ENCODE peak calls at places on chromosomes 3 and 15, in eight cellular contexts. Z, R, V, N, T, P, M and J are unnamed samples.

GRCh38 chr15:68220489-68220888 is 9.0 kb downstream of the CLN6 start:
- DNase-seq in Z (no peak), R (no peak), V (no peak), N (peak; percentile 29), T (no peak), P (no peak), M (no peak), J (no peak)

GRCh38 chr15:25874379-25874778 is 11.3 kb upstream of the ATP10A start:
- DNase-seq in Z (no peak), R (no peak), V (no peak), N (no peak), T (no peak), P (no peak), M (no peak), J (no peak)

GRCh38 chr3:114624047-114624445 is 330.2 kb downstream of the TIGIT start:
- DNase-seq in Z (peak; percentile 79), R (no peak), V (no peak), N (no peak), T (peak; percentile 41), P (peak; percentile 21), M (peak; percentile 67), J (peak; percentile 12)

GRCh38 chr3:72082121-72082715 is 297.3 kb upstream of the PROK2 start:
- DNase-seq in Z (peak; percentile 62), R (peak; percentile 80), V (no peak), N (no peak), T (no peak), P (no peak), M (peak; percentile 75), J (no peak)

GRCh38 chr3:22117751-22118346 is 366.8 kb upstream of the ZNF385D start:
- DNase-seq in Z (peak; percentile 67), R (peak; percentile 38), V (no peak), N (no peak), T (peak; percentile 23), P (no peak), M (peak; percentile 75), J (peak; percentile 56)

GRCh38 chr15:63970723-63971426 is 75.4 kb downstream of the DAPK2 start:
- DNase-seq in Z (no peak), R (no peak), V (no peak), N (no peak), T (no peak), P (no peak), M (no peak), J (no peak)

GRCh38 chr3:194198938-194199337 is 63.0 kb downstream of the HES1 start:
- DNase-seq in Z (no peak), R (peak; percentile 40), V (no peak), N (no peak), T (no peak), P (no peak), M (no peak), J (no peak)

GRCh38 chr3:42187936-42188335 is 78.0 kb downstream of the CCK start:
- DNase-seq in Z (no peak), R (no peak), V (no peak), N (no peak), T (no peak), P (no peak), M (no peak), J (no peak)

GRCh38 chr3:124707667-124708066 is 22.6 kb upstream of the UMPS start:
- DNase-seq in Z (peak; percentile 66), R (no peak), V (no peak), N (no peak), T (peak; percentile 61), P (no peak), M (peak; percentile 78), J (peak; percentile 51)

GRCh38 chr15:91214675-91215590 is 114.9 kb downstream of the SV2B start:
- DNase-seq in Z (no peak), R (no peak), V (no peak), N (no peak), T (no peak), P (no peak), M (no peak), J (no peak)

GRCh38 chr3:192907784-192908183 is 9.9 kb downstream of the MB21D2 start:
- DNase-seq in Z (no peak), R (no peak), V (no peak), N (no peak), T (no peak), P (no peak), M (peak; percentile 19), J (no peak)

GRCh38 chr3:40313975-40314860 is 4.7 kb downstream of the EIF1B start:
- DNase-seq in Z (no peak), R (no peak), V (no peak), N (no peak), T (no peak), P (no peak), M (peak; percentile 29), J (peak; percentile 25)

GRCh38 chr15:65641723-65642475 is 20.2 kb downstream of the SLC24A1 start:
- DNase-seq in Z (no peak), R (no peak), V (peak; percentile 44), N (no peak), T (no peak), P (no peak), M (no peak), J (no peak)

GRCh38 chr3:7400360-7400759 is 539.4 kb downstream of the GRM7 start:
- DNase-seq in Z (no peak), R (no peak), V (no peak), N (no peak), T (no peak), P (no peak), M (no peak), J (no peak)

GRCh38 chr3:25433106-25433505 is 5.0 kb downstream of the RARB start:
- DNase-seq in Z (no peak), R (no peak), V (no peak), N (no peak), T (no peak), P (no peak), M (no peak), J (no peak)

GRCh38 chr3:128395046-128395445 is 71.6 kb downstream of the DNAJB8 start:
- DNase-seq in Z (no peak), R (no peak), V (no peak), N (no peak), T (no peak), P (no peak), M (no peak), J (no peak)

GRCh38 chr15:39792954-39793353 is 10.3 kb upstream of the FSIP1 start:
- DNase-seq in Z (no peak), R (no peak), V (no peak), N (no peak), T (no peak), P (no peak), M (peak; percentile 36), J (no peak)

GRCh38 chr3:177932750-177933660 is 603.2 kb upstream of the KCNMB2 start:
- DNase-seq in Z (peak; percentile 65), R (no peak), V (no peak), N (no peak), T (no peak), P (no peak), M (peak; percentile 53), J (no peak)

GRCh38 chr15:44427756-44428724 is 611 bp downstream of the CTDSPL2 start:
- DNase-seq in Z (peak; percentile 72), R (peak; percentile 55), V (peak; percentile 71), N (no peak), T (no peak), P (no peak), M (peak; percentile 71), J (peak; percentile 34)

GRCh38 chr15:77112819-77113569 is 42.1 kb upstream of the TSPAN3 start:
- DNase-seq in Z (no peak), R (no peak), V (no peak), N (no peak), T (no peak), P (no peak), M (no peak), J (no peak)

GRCh38 chr3:62727981-62728380 is 147.2 kb downstream of the CADPS start:
- DNase-seq in Z (no peak), R (no peak), V (no peak), N (no peak), T (no peak), P (no peak), M (no peak), J (no peak)

GRCh38 chr3:167650459-167650858 is 3.3 kb downstream of the WDR49 start:
- DNase-seq in Z (no peak), R (no peak), V (no peak), N (no peak), T (no peak), P (no peak), M (no peak), J (no peak)

GRCh38 chr15:88981244-88982215 is 68.4 kb upstream of the MFGE8 start:
- DNase-seq in Z (no peak), R (no peak), V (no peak), N (no peak), T (no peak), P (no peak), M (no peak), J (no peak)

GRCh38 chr15:70701891-70702568 is 61.3 kb downstream of the UACA start:
- DNase-seq in Z (peak; percentile 60), R (no peak), V (no peak), N (no peak), T (no peak), P (no peak), M (peak; percentile 71), J (peak; percentile 37)

GRCh38 chr3:157098823-157099185 is 61.1 kb downstream of the CCNL1 start:
- DNase-seq in Z (peak; percentile 86), R (no peak), V (no peak), N (no peak), T (no peak), P (no peak), M (peak; percentile 68), J (no peak)

GRCh38 chr3:48157215-48157840 is 30.9 kb downstream of the CDC25A start:
- DNase-seq in Z (peak; percentile 23), R (no peak), V (no peak), N (no peak), T (no peak), P (no peak), M (peak; percentile 50), J (no peak)
- TF ChIP-seq CTCF in Z (no peak), R (no peak), V (no peak), N (no peak), T (no peak), P (no peak), M (no peak), J (no peak)

GRCh38 chr3:160449660-160450598 is at the start of gene TRIM59:
- DNase-seq in Z (peak; percentile 98), R (peak; percentile 98), V (peak; percentile 98), N (peak; percentile 97), T (peak; percentile 96), P (peak; percentile 78), M (peak; percentile 98), J (peak; percentile 94)
- TF ChIP-seq CTCF in Z (no peak), R (no peak), V (no peak), N (peak; percentile 18), T (peak; percentile 8), P (no peak), M (no peak), J (no peak)

GRCh38 chr15:66650433-66650832 is 51.6 kb upstream of the SMAD6 start:
- DNase-seq in Z (no peak), R (no peak), V (no peak), N (no peak), T (no peak), P (peak; percentile 41), M (no peak), J (peak; percentile 1)
- TF ChIP-seq CTCF in Z (no peak), R (no peak), V (no peak), N (no peak), T (no peak), P (no peak), M (no peak), J (no peak)

DNA sequence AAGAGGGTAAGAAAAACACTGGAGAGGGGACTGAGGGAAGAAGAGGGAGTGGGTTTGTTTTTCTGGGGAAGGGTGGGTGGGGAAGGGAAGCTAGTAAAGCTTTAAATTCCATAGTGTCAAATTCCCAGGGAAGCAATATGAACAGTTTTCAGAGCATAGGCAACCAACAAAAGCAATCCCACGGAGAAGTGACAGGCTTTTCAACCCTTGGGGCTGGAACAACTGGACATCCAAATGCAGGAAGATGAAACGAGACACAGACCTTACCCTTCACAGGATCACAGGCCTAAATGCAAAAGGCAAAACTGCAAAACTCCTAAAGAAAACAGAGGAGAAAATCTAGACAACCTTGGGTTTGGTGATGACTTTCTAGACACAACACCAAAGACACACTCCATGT is 61.7 kb downstream of the CHSY1 start:
- DNase-seq in Z (no peak), R (no peak), V (no peak), N (no peak), T (no peak), P (no peak), M (no peak), J (no peak)
- TF ChIP-seq CTCF in Z (no peak), R (no peak), V (no peak), N (no peak), T (no peak), P (no peak), M (no peak), J (no peak)